ENCODE peak calls at places on chromosomes 4 and X, in eight cellular contexts. F is activated T-cell treated with anti-CD3 and anti-CD28 coated beads for 1 hour, U is fibroblast of the conjunctiva, P is left lobe of liver, Q is MCF 10A, Y is posterior cingulate gyrus, A is mammary epithelial cell, W is NCI-H1105. H is an unnamed sample.

GRCh38 chrX:145002776-145003175 is 244.5 kb upstream of the SPANXN1 start:
- DNase-seq in A (peak), Y (no peak), P (no peak), F (no peak), U (no peak), Q (peak), W (no peak), H (no peak)

GRCh38 chr4:12691168-12691567 is 793.0 kb downstream of the RAB28 start:
- DNase-seq in Y (no peak), U (no peak), P (no peak), F (no peak), Q (no peak), W (no peak), A (no peak), H (no peak)

GRCh38 chr4:7970031-7970946 is 30.6 kb upstream of the AFAP1 start:
- DNase-seq in A (peak), Q (peak), F (peak), U (no peak), W (no peak), Y (no peak), P (no peak), H (peak)

GRCh38 chrX:48516987-48517386 is 4.6 kb upstream of the EBP start:
- DNase-seq in P (no peak), U (no peak), Q (no peak), A (no peak), Y (no peak), W (no peak), F (no peak), H (no peak)

GRCh38 chrX:71652405-71652804 is 14.9 kb upstream of the LOC101059915 start:
- DNase-seq in Q (peak), U (peak), W (peak), F (peak), P (no peak), Y (peak), A (peak), H (no peak)

GRCh38 chr4:26081795-26082498 is 167.9 kb downstream of the SMIM20 start:
- DNase-seq in A (peak), P (no peak), Y (no peak), F (no peak), Q (peak), W (peak), U (no peak), H (no peak)

GRCh38 chrX:288561-288991 is 7.4 kb downstream of the PLCXD1 start:
- DNase-seq in F (no peak), Y (no peak), U (no peak), Q (no peak), A (no peak), W (no peak), P (no peak), H (no peak)

GRCh38 chrX:132774312-132774711 is 184.1 kb downstream of the HS6ST2 start:
- DNase-seq in W (no peak), Q (peak), A (peak), P (no peak), U (no peak), Y (no peak), F (no peak), H (no peak)

GRCh38 chrX:110021180-110022022 is 18.5 kb downstream of the TMEM164 start:
- DNase-seq in U (peak), W (no peak), A (no peak), F (no peak), Y (no peak), P (no peak), Q (peak), H (no peak)